ENCODE peak calls at places on chromosomes 4 and X, in seven cellular contexts. A is ovary, M is GM12878, Z is K562, G is upper lobe of left lung, V is IMR-90, C is Peyer's patch. Y is an unnamed sample.

GRCh38 chrX:30635630-30636029 is 17.6 kb upstream of the GK start:
- DNase-seq in A (no peak), M (no peak), Z (peak; percentile 29), G (no peak), V (peak; percentile 32), C (no peak), Y (no peak)

GRCh38 chr4:102535398-102536082 is 34.4 kb downstream of the NFKB1 start:
- DNase-seq in A (no peak), M (no peak), Z (no peak), G (no peak), V (peak; percentile 75), C (no peak), Y (no peak)

GRCh38 chrX:38627683-38628082 is 66.3 kb downstream of the TSPAN7 start:
- DNase-seq in A (no peak), M (no peak), Z (peak; percentile 68), G (no peak), V (peak; percentile 8), C (peak; percentile 59), Y (no peak)

GRCh38 chr4:74838746-74839370 is 44.5 kb upstream of the BTC start:
- DNase-seq in A (no peak), M (no peak), Z (no peak), G (no peak), V (peak; percentile 18), C (no peak), Y (no peak)

GRCh38 chrX:107628662-107629532 is 587 bp downstream of the PRPS1 start:
- DNase-seq in A (peak; percentile 24), M (no peak), Z (peak; percentile 59), G (no peak), V (peak; percentile 6), C (peak; percentile 60), Y (peak; percentile 64)

GRCh38 chr4:27046851-27047250 is 186.2 kb downstream of the STIM2 start:
- DNase-seq in A (no peak), M (no peak), Z (no peak), G (no peak), V (no peak), C (no peak), Y (no peak)

GRCh38 chr4:110955748-110956147 is 332.9 kb upstream of the PITX2 start:
- DNase-seq in A (no peak), M (no peak), Z (no peak), G (no peak), V (no peak), C (no peak), Y (no peak)

GRCh38 chr4:128483816-128484215 is 196.2 kb upstream of the PGRMC2 start:
- DNase-seq in A (no peak), M (no peak), Z (no peak), G (no peak), V (peak; percentile 27), C (no peak), Y (no peak)

GRCh38 chr4:24229976-24230375 is 340.1 kb upstream of the PPARGC1A start:
- DNase-seq in A (no peak), M (no peak), Z (no peak), G (no peak), V (peak; percentile 82), C (no peak), Y (peak; percentile 52)

GRCh38 chrX:9874483-9874882 is 88.3 kb downstream of the SHROOM2 start:
- DNase-seq in A (no peak), M (no peak), Z (no peak), G (no peak), V (peak; percentile 25), C (no peak), Y (no peak)
- H3K27ac ChIP-seq in A (no peak overlapping the region), M (no peak overlapping the region), Z (no peak overlapping the region), G (peak overlapping the region; percentile 40), V (no peak overlapping the region), C (no peak overlapping the region), Y (no peak overlapping the region)

DNA sequence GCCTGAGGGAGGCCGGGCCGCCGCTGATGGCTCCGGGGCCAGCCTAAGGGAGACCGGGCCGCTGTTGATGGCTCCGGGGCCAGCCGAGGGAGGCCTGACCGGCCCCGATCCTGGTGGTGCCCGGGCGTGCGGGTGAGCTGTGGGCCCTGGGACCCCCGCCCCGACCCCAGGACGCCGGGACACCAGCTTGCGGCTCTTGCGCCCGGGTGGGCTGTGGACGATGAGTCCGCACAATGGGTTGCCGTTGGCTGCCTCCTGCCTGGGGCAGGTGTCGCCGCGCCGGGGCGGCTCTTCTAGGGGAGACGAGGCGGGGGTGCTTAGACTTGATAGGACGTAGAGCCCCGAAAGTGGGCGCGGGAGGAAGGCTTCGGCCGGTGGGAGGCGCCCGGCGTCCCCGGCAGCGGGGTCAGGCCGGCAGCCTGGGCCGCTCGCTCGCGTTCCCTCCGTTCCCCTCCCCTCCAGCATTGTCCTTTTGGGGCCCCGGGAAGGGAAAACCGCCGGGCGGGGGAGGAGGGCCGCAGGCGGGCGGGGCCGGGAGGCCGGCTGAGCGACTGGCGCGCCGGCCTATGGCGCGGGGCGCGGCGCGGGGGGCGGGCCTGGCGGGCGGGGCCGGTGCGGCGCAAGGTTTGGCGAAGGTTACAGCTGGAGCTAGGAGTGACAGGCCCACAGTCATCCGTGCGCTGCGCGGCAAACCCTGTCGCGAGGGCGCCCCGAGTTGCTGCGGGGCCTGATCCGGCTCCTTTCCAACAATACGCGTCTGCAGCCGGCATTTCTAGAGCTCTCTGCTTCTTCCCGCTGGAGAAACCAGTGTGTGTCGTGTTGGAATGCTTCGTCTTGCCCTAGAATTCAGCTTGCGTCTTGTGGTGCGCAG is 819 bp downstream of the KIAA0232 start:
- DNase-seq in A (peak; percentile 94), M (peak; percentile 27), Z (peak; percentile 94), G (peak; percentile 99), V (peak; percentile 79), C (peak; percentile 95), Y (peak; percentile 94)
- TF ChIP-seq POLR2A in A (peak; percentile 83), M (peak; percentile 78), Z (peak; percentile 79), G (peak; percentile 78), V (peak; percentile 77), C (peak; percentile 86), Y (peak; percentile 86)

GRCh38 chr4:113730467-113731216 is 30.9 kb downstream of the CAMK2D start:
- DNase-seq in A (no peak), M (no peak), Z (no peak), G (no peak), V (no peak), C (no peak), Y (no peak)

GRCh38 chr4:113727802-113728201 is 33.7 kb downstream of the CAMK2D start:
- DNase-seq in A (no peak), M (no peak), Z (no peak), G (no peak), V (no peak), C (no peak), Y (no peak)

GRCh38 chr4:113725963-113726362 is 35.6 kb downstream of the CAMK2D start:
- DNase-seq in A (no peak), M (no peak), Z (no peak), G (no peak), V (no peak), C (no peak), Y (no peak)
- H3K4me1 ChIP-seq in A (no peaks in the 10 kb centered on the region), M (no peaks in the 10 kb centered on the region), Z (no peaks in the 10 kb centered on the region), G (peaks cover 5% of the 10 kb centered on the region), V (peaks cover 4% of the 10 kb centered on the region), C (no peaks in the 10 kb centered on the region), Y (peaks cover 7% of the 10 kb centered on the region)

GRCh38 chr4:122855491-122855890 is 28.9 kb downstream of the FGF2 start:
- DNase-seq in A (no peak), M (no peak), Z (no peak), G (no peak), V (no peak), C (no peak), Y (no peak)
- H3K27ac ChIP-seq in A (peak overlapping the region; percentile 41), M (no peak overlapping the region), Z (no peak overlapping the region), G (peak overlapping the region; percentile 73), V (no peak overlapping the region), C (peak overlapping the region; percentile 6), Y (no peak overlapping the region)

GRCh38 chrX:129544780-129545179 is 4.7 kb downstream of the OCRL start:
- DNase-seq in A (no peak), M (no peak), Z (no peak), G (no peak), V (no peak), C (no peak), Y (no peak)

GRCh38 chrX:129545408-129545807 is 5.3 kb downstream of the OCRL start:
- DNase-seq in A (no peak), M (no peak), Z (no peak), G (no peak), V (no peak), C (no peak), Y (no peak)

GRCh38 chrX:129540725-129541184 is 696 bp downstream of the OCRL start:
- DNase-seq in A (no peak), M (no peak), Z (peak; percentile 22), G (no peak), V (no peak), C (peak; percentile 62), Y (peak; percentile 39)

GRCh38 chrX:129534816-129535578 is 5.1 kb upstream of the OCRL start:
- DNase-seq in A (no peak), M (no peak), Z (no peak), G (no peak), V (peak; percentile 60), C (no peak), Y (no peak)

GRCh38 chrX:129540068-129540653 is at the start of gene OCRL:
- DNase-seq in A (peak; percentile 68), M (no peak), Z (peak; percentile 83), G (peak; percentile 92), V (peak; percentile 59), C (peak; percentile 77), Y (peak; percentile 71)
- TF ChIP-seq POLR2A in A (no peak), M (no peak), Z (peak; percentile 73), G (no peak), V (no peak), C (no peak), Y (no peak)

GRCh38 chr4:68344785-68345184 is 5.1 kb downstream of the YTHDC1 start:
- DNase-seq in A (no peak), M (no peak), Z (no peak), G (no peak), V (no peak), C (no peak), Y (no peak)
- H3K4me1 ChIP-seq in A (peaks cover 13% of the 10 kb centered on the region), M (no peaks in the 10 kb centered on the region), Z (peaks cover 17% of the 10 kb centered on the region), G (peaks cover 83% of the 10 kb centered on the region), V (peaks cover 7% of the 10 kb centered on the region), C (peaks cover 22% of the 10 kb centered on the region), Y (peaks cover 4% of the 10 kb centered on the region)

GRCh38 chrX:75301060-75301459 is 27.2 kb downstream of the UPRT start:
- DNase-seq in A (no peak), M (no peak), Z (no peak), G (no peak), V (peak; percentile 8), C (no peak), Y (no peak)

DNA sequence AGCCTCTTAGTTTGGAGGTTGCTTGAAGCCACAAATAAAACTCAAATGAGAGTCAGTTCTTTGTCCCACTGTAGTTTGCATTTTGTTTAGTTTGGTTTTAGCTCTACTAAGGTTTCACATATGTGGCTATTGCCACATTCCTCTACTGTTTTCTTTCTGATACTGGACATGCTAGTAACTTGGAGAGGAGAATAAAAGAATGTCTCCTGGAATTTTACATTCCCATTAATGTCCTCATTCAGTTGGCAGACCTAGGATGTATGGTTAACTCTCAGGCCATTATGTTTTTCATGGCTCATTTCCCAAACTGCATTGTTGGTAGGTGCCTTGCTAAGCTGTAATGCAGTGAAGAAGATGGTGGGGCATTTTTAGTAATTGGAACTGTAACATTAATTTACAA is 29.9 kb downstream of the UPRT start:
- DNase-seq in A (no peak), M (no peak), Z (no peak), G (no peak), V (peak; percentile 70), C (no peak), Y (no peak)
- H3K27ac ChIP-seq in A (no peak overlapping the region), M (no peak overlapping the region), Z (no peak overlapping the region), G (no peak overlapping the region), V (no peak overlapping the region), C (no peak overlapping the region), Y (no peak overlapping the region)

GRCh38 chrX:103686199-103687072 is at the start of gene MORF4L2:
- DNase-seq in A (peak; percentile 88), M (peak; percentile 95), Z (peak; percentile 94), G (no peak), V (peak; percentile 99), C (peak; percentile 96), Y (peak; percentile 85)
- TF ChIP-seq POLR2A in A (peak; percentile 89), M (peak; percentile 92), Z (peak; percentile 94), G (peak; percentile 79), V (peak; percentile 98), C (peak; percentile 83), Y (peak; percentile 87)

Y was measured in right lobe of liver.